ENCODE peak calls at places on chromosomes 5 and 9, in six cellular contexts. D is RWPE2, O is mammary epithelial cell, N is heart right ventricle, P is thoracic aorta, A is breast epithelium. W is an unnamed sample.

GRCh38 chr5:126988021-126988569 is 42.3 kb downstream of the MARCHF3 start:
- DNase-seq in O (no peak), D (no peak), P (no peak), A (no peak), N (no peak), W (no peak)

GRCh38 chr9:21413089-21414023 is 4.4 kb downstream of the IFNA8 start:
- DNase-seq in N (no peak), O (no peak), A (no peak), P (no peak), D (no peak), W (no peak)

GRCh38 chr9:107504585-107505455 is 15.3 kb upstream of the KLF4 start:
- DNase-seq in P (no peak), D (no peak), N (peak), O (peak), A (no peak), W (peak)

GRCh38 chr9:124222918-124223720 is 34.6 kb upstream of the NEK6 start:
- DNase-seq in N (peak), D (no peak), P (peak), O (no peak), A (peak), W (peak)

GRCh38 chr5:151424892-151425523 is 22.4 kb upstream of the SLC36A1 start:
- DNase-seq in N (no peak), O (no peak), A (no peak), D (no peak), P (no peak), W (no peak)

GRCh38 chr5:148713735-148714508 is 59.6 kb upstream of the HTR4 start:
- DNase-seq in A (no peak), N (no peak), P (no peak), O (no peak), D (no peak), W (no peak)

GRCh38 chr5:55577353-55578060 is 42.7 kb upstream of the PLPP1 start:
- DNase-seq in D (no peak), O (peak), N (peak), P (no peak), A (no peak), W (no peak)

GRCh38 chr5:81506900-81507588 is 113.1 kb upstream of the ACOT12 start:
- DNase-seq in N (no peak), P (peak), D (no peak), O (peak), A (no peak), W (no peak)

GRCh38 chr5:39986614-39987013 is 561.8 kb upstream of the DAB2 start:
- DNase-seq in P (no peak), N (no peak), D (no peak), O (no peak), A (no peak), W (no peak)

GRCh38 chr5:180289433-180289832 is 2.5 kb downstream of the MAPK9 start:
- DNase-seq in D (no peak), O (peak), N (no peak), A (peak), P (no peak), W (peak)

GRCh38 chr9:126794441-126794840 is 10.4 kb upstream of the ZBTB43 start:
- DNase-seq in O (no peak), N (no peak), A (no peak), P (no peak), D (no peak), W (no peak)

GRCh38 chr5:41925555-41925946 is 470 bp downstream of the FBXO4 start:
- DNase-seq in O (peak), A (no peak), P (no peak), D (no peak), N (no peak), W (peak)

GRCh38 chr5:116571568-116572321 is 2.9 kb downstream of the SEMA6A start:
- DNase-seq in A (no peak), N (no peak), D (no peak), O (no peak), P (no peak), W (no peak)

GRCh38 chr5:126054593-126055347 is 368.4 kb upstream of the GRAMD2B start:
- DNase-seq in P (no peak), D (no peak), A (no peak), O (no peak), N (no peak), W (no peak)

GRCh38 chr9:126236273-126236672 is 90.4 kb upstream of the MVB12B start:
- DNase-seq in D (no peak), P (no peak), O (no peak), A (no peak), N (no peak), W (no peak)

GRCh38 chr9:136316271-136316751 is 11.0 kb upstream of the GPSM1 start:
- DNase-seq in N (peak), A (no peak), D (no peak), P (no peak), O (no peak), W (peak)

GRCh38 chr5:180742727-180743126 is 2.9 kb upstream of the OR2Y1 start:
- DNase-seq in A (no peak), P (no peak), N (no peak), D (no peak), O (no peak), W (no peak)

GRCh38 chr9:73083519-73083918 is 68.1 kb upstream of the ANXA1 start:
- DNase-seq in A (no peak), P (no peak), D (no peak), O (no peak), N (no peak), W (no peak)

GRCh38 chr9:79610019-79610760 is 38.4 kb downstream of the TLE4 start:
- DNase-seq in N (no peak), A (no peak), O (no peak), D (no peak), P (no peak), W (no peak)

GRCh38 chr9:136118061-136118366 is 661 bp downstream of the TMEM250 start:
- DNase-seq in N (peak), D (no peak), A (no peak), P (no peak), O (no peak), W (no peak)

GRCh38 chr5:176513788-176514187 is 23.4 kb downstream of the RNF44 start:
- DNase-seq in N (no peak), D (no peak), A (no peak), O (no peak), P (no peak), W (no peak)

GRCh38 chr5:175823731-175824525 is 47.5 kb upstream of the CPLX2 start:
- DNase-seq in D (no peak), O (no peak), P (no peak), A (no peak), N (no peak), W (no peak)

GRCh38 chr5:136207631-136208030 is 14.7 kb upstream of the SMIM32 start:
- DNase-seq in D (no peak), N (no peak), O (no peak), A (no peak), P (no peak), W (no peak)

GRCh38 chr9:112520069-112520468 is 33.4 kb downstream of the KIAA1958 start:
- DNase-seq in O (no peak), N (no peak), P (no peak), D (no peak), A (no peak), W (no peak)

GRCh38 chr9:75083188-75083976 is 4.6 kb downstream of the NMRK1 start:
- DNase-seq in D (no peak), P (no peak), O (peak), N (peak), A (no peak), W (peak)

GRCh38 chr9:119349548-119349947 is 19.7 kb downstream of the BRINP1 start:
- DNase-seq in A (no peak), O (no peak), N (no peak), P (no peak), D (no peak), W (no peak)
- TF ChIP-seq CTCF in A (no peak), O (no peak), N (no peak), P (no peak), D (no peak), W (no peak)

GRCh38 chr5:160213537-160213936 is 15.8 kb upstream of the FABP6 start:
- DNase-seq in D (no peak), A (no peak), O (no peak), P (no peak), N (no peak), W (no peak)
- H3K4me3 ChIP-seq in D (no peak), A (no peak), O (no peak), P (no peak), N (no peak), W (no peak)

DNA sequence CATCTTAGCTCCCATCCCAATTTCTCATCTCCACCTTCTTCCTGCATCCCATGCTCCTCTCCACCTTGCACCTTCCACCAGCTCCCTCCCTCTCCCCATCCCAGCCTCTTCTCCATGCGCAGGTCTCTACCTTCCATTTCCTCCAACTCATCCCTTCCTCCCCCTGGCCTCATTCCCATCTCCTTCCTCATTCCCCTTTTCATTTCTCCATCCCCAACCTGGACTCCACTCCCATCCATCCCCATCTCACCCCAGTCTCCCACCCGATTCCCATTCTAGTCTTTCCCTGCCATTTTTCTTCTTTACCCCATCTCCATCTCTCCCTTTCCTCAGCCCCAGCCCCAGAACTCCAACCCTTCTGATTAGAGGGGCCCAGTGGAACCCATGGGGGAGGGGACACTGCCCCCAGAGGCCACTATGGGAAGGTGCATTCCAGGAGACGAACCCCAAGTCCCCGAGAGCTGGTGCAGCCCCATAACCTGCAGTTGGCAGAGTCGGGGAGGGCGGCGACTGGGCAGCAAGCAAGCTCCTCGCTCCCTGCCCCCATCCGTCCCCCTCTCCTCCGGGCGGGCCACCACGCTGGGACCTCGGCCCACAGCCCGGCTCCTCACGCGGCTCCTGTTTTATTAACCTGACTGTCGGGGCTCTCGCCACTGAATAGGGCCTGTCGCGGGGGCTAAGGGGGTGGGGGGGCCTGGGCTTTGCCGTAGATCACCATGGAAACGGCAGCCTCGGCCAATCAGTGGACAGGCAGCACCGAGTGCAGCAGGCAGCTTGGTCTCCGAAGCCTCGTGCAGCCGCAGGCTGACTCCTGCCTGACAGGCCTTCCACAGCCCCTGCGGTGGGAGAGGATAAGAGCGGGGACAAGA is 66.7 kb downstream of the PCDH1 start:
- DNase-seq in D (no peak), O (no peak), N (no peak), A (no peak), P (no peak), W (peak)
- H3K27ac ChIP-seq in D (no peak), O (no peak), N (peak), A (no peak), P (no peak), W (no peak)

DNA sequence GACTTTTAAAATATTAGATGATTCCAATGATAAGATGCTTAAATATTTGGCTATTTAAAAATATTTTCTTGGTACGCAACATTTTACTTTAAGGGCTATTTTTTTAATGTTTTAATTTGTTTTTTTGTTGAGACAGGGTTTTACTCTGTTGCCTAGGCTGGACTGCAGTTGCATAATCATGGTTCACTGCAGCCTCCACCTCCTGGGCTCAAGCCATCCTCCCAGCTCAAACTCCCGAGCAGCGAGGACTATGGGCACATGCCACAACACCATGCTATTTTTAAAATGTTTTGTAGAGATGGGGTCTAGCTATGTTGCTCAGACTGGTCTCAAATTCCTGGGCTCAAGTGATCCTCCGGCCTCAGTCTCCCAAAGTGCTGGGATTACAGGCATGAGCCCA is 850.2 kb upstream of the DMAC1 start:
- DNase-seq in A (no peak), P (no peak), O (no peak), N (no peak), D (no peak), W (no peak)
- TF ChIP-seq CTCF in A (no peak), P (no peak), O (no peak), N (no peak), D (no peak), W (no peak)

DNA sequence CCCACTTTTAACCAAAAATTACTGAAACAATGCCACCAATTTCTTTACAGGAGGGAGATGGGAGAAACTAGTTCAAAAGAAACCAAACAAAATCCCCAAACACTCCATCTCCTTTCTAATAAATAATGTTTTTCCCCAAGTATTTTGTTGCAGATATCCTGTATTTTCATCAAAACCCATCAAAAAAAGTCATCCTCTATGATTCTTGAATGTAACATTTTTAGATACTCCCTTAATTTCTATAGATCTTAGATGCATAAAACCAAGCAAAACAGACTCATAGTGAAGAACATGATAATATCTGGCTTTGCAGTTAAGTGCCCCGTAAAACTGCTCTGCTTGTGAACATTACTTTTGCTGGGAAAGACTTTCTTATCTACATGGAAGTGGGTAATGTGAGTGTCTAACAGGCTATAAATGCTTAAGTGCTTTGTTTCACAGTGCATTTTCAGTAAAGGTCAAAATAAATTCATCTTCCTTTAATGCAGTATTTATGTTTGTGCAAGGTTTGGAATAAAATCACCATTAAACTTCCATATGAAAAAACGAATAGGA is 77.3 kb upstream of the TBCA start:
- DNase-seq in A (no peak), D (no peak), N (no peak), P (no peak), O (no peak), W (no peak)
- H3K4me3 ChIP-seq in A (no peak), D (no peak), N (no peak), P (no peak), O (no peak), W (no peak)

GRCh38 chr9:134189167-134189474 is 24.8 kb upstream of the RNU6ATAC start:
- DNase-seq in P (no peak), D (no peak), O (no peak), A (no peak), N (no peak), W (no peak)
- H3K27ac ChIP-seq in P (no peak), D (no peak), O (no peak), A (peak), N (no peak), W (no peak)

GRCh38 chr5:141319699-141320098 is 885 bp downstream of the TAF7 start:
- DNase-seq in N (no peak), D (no peak), P (no peak), O (no peak), A (no peak), W (no peak)
- TF ChIP-seq CTCF in N (no peak), D (no peak), P (no peak), O (no peak), A (no peak), W (no peak)

DNA sequence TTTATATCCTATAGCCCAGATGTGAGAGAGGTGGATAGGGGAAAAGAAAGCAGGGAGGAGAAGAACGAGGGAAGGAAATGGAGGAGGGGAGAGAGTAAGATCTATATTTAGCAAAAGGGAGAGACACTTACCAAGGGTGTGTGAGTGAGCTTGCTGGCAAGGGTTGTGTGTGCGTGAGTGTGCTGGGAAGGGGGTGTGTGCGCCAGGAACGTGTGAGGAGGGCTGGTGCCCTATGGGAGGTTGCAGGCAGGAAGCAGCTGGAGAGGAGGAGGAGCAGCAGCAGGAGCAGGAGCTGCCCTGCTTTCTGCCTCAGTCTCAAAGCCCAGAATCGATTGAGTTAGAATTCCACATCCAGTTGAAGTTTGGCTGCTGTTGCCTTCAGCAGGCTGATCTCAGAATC is 148.3 kb upstream of the RUSC2 start:
- DNase-seq in P (peak), N (peak), O (no peak), D (no peak), A (no peak), W (peak)
- H3K4me3 ChIP-seq in P (peak), N (peak), O (no peak), D (no peak), A (peak), W (no peak)